ENCODE peak calls at places on chromosomes 11 and 22, in seven cellular contexts. H, Y, E, M, A, X and B are unnamed samples.

GRCh38 chr11:72685560-72686480 is 11.6 kb upstream of the PDE2A start:
- DNase-seq in H (peak), E (peak), Y (peak), M (peak), X (peak), A (no peak), B (peak)

GRCh38 chr11:9573775-9574555 is 495 bp downstream of the WEE1 start:
- DNase-seq in A (no peak), E (no peak), X (no peak), M (no peak), H (no peak), Y (peak), B (peak)

GRCh38 chr11:82683029-82683428 is 50.6 kb downstream of the FAM181B start:
- DNase-seq in X (no peak), H (no peak), M (no peak), A (no peak), Y (no peak), E (peak), B (no peak)

GRCh38 chr22:50459443-50460140 is 15.2 kb downstream of the SBF1 start:
- DNase-seq in E (no peak), X (no peak), M (no peak), A (no peak), Y (no peak), H (no peak), B (no peak)

GRCh38 chr11:105960252-105961245 is 61.5 kb downstream of the MSANTD4 start:
- DNase-seq in E (peak), A (no peak), H (no peak), X (no peak), M (no peak), Y (no peak), B (no peak)

GRCh38 chr11:58428021-58428420 is at the start of gene OR5B2:
- DNase-seq in H (no peak), X (no peak), Y (no peak), E (no peak), A (no peak), M (no peak), B (no peak)

GRCh38 chr11:8593935-8594909 is at the start of gene STK33:
- DNase-seq in X (peak), H (peak), M (no peak), E (peak), A (no peak), Y (peak), B (peak)

GRCh38 chr11:12943276-12943675 is 65.8 kb upstream of the RASSF10 start:
- DNase-seq in X (no peak), E (no peak), H (no peak), M (no peak), Y (no peak), A (no peak), B (no peak)

GRCh38 chr11:15148181-15148580 is 33.5 kb downstream of the INSC start:
- DNase-seq in E (no peak), X (peak), H (peak), A (no peak), M (no peak), Y (peak), B (no peak)

GRCh38 chr22:50139843-50140415 is 30.6 kb upstream of the PANX2 start:
- DNase-seq in M (no peak), H (no peak), X (no peak), A (no peak), Y (no peak), E (no peak), B (peak)

GRCh38 chr11:125514336-125515101 is 18.5 kb upstream of the FEZ1 start:
- DNase-seq in M (peak), A (no peak), Y (peak), E (no peak), X (peak), H (peak), B (peak)

GRCh38 chr11:83194284-83195175 is 1.0 kb downstream of the ANKRD42 start:
- DNase-seq in H (peak), X (peak), Y (peak), E (peak), M (peak), A (no peak), B (peak)

GRCh38 chr11:77821349-77821851 is 456 bp downstream of the AAMDC start:
- DNase-seq in A (no peak), X (peak), Y (peak), H (peak), M (peak), E (no peak), B (peak)

GRCh38 chr22:38346506-38346905 is 29.3 kb upstream of the CSNK1E start:
- DNase-seq in H (no peak), E (peak), M (no peak), Y (no peak), A (no peak), X (no peak), B (no peak)

GRCh38 chr11:73566977-73567755 is 30.7 kb downstream of the FAM168A start:
- DNase-seq in M (no peak), A (no peak), H (no peak), E (no peak), X (peak), Y (peak), B (peak)

GRCh38 chr11:47234669-47235075 is 13.9 kb downstream of the ACP2 start:
- DNase-seq in H (peak), Y (peak), M (no peak), X (peak), E (no peak), A (no peak), B (peak)

GRCh38 chr22:45129703-45130524 is 33.8 kb upstream of the NUP50 start:
- DNase-seq in Y (no peak), M (no peak), A (no peak), X (no peak), H (no peak), E (no peak), B (no peak)

DNA sequence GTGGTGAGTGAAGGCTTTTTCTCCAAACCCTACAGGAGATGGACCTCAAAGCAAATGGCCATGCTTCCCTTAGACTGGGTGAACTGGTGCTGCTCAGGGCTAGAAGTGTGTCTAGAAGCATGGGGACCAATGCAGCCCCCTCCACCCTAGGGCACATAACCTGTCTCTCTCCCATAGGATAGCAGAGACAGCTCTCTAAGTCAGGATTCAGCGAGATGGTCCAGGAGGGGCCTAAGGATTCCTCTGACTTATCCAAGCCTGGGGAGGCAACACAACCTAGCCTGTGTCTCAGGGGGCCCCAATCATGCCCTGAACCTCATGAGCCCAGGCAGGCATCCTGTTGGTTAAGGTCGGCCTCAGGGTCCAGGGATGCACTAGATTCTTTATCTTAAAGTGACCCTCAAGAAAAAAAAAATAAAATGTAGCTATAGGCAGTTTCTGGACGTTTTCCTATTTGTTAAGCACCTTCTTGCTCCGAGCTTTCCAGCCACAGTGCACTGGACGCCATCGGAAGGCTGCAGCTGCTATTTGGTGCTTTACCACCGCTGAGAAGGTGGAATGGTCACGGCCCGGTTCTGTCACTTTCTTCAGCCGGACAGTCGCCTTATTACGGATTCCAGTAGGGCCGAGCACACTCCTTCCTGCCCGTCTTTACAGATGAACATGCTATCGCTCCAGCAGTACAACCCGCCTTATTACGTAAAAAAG is 5.0 kb upstream of the CCND1 start:
- DNase-seq in A (no peak), M (no peak), Y (no peak), E (peak), H (no peak), X (no peak), B (no peak)
- H3K4me3 ChIP-seq in A (peak), M (peak), Y (peak), E (peak), H (peak), X (peak), B (peak)

GRCh38 chr11:69636512-69636866 is 4.5 kb upstream of the CCND1 start:
- DNase-seq in X (peak), A (peak), Y (peak), H (peak), M (peak), E (peak), B (peak)
- TF ChIP-seq CTCF in X (no peak), A (no peak), Y (no peak), H (no peak), M (no peak), E (no peak), B (no peak)

DNA sequence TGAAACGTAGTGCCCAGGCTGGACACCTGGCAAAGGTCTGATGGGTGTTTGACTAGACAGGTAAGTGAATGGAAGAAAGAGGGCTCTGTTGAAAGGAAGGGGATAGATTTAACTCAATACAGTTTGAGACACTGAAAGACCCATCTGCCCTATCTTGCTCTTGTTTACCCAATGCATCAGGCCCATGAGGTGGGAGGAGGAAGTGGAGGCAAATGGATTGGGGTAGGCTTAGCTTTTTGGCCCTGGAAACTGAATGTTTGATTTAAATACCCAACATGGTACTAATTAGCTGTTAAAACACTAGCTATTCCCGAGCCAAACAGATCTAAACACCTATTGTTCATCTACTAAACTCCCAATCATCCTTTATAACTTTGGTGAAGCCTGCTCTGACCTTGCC is 3.5 kb upstream of the UVRAG start:
- DNase-seq in Y (no peak), E (peak), X (no peak), M (no peak), H (no peak), A (no peak), B (no peak)
- H3K4me3 ChIP-seq in Y (no peak), E (peak), X (no peak), M (no peak), H (no peak), A (no peak), B (no peak)

DNA sequence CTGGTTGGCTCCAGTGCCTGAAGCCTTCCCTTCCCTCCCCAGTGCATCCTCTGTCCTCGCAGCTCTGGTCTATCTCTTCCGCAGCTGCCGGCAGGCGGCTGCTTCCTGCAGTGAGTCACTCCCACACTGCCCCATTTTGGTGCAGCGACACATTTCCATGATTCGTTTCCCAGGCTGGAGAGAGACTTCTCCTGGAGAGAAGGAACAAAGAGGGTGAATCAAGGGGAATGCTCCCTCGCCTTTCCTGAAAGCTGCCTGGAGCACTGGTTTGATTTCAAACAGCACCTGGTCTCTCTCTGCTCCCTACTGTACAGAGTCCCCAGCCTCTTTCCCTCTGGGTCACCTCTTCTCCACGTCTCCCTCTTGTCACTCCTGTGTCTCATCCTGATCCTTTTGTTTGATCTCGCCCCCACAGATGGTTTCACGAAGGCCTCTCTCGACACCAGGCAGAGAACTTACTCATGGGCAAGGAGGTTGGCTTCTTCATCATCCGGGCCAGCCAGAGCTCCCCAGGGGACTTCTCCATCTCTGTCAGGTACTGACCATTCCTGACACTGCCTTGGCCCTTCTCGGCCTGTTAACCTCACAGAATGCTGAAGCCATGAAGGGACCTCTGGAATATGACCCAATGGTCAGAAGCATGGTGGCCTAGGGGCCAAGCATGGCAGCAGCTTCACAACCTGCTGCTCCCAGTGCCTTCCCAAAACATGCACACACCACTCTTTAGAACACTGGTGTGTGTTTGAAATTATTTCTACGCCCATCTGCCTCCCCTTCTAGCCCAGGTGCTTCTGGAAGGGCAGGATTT is at the start of gene TMA7B:
- DNase-seq in M (no peak), Y (peak), E (peak), X (peak), A (no peak), H (peak), B (peak)
- TF ChIP-seq CTCF in M (no peak), Y (peak), E (peak), X (peak), A (peak), H (peak), B (peak)

GRCh38 chr11:6746086-6746618 is 25.6 kb downstream of the OR2AG2 start:
- DNase-seq in H (no peak), A (no peak), M (no peak), Y (peak), X (peak), E (no peak), B (peak)
- H3K4me3 ChIP-seq in H (no peak), A (no peak), M (no peak), Y (no peak), X (peak), E (no peak), B (no peak)

GRCh38 chr22:28600546-28601143 is 79.0 kb downstream of the TTC28 start:
- DNase-seq in A (peak), H (peak), X (peak), Y (peak), M (no peak), E (no peak), B (peak)
- TF ChIP-seq CTCF in A (peak), H (peak), X (peak), Y (no peak), M (peak), E (peak), B (peak)

DNA sequence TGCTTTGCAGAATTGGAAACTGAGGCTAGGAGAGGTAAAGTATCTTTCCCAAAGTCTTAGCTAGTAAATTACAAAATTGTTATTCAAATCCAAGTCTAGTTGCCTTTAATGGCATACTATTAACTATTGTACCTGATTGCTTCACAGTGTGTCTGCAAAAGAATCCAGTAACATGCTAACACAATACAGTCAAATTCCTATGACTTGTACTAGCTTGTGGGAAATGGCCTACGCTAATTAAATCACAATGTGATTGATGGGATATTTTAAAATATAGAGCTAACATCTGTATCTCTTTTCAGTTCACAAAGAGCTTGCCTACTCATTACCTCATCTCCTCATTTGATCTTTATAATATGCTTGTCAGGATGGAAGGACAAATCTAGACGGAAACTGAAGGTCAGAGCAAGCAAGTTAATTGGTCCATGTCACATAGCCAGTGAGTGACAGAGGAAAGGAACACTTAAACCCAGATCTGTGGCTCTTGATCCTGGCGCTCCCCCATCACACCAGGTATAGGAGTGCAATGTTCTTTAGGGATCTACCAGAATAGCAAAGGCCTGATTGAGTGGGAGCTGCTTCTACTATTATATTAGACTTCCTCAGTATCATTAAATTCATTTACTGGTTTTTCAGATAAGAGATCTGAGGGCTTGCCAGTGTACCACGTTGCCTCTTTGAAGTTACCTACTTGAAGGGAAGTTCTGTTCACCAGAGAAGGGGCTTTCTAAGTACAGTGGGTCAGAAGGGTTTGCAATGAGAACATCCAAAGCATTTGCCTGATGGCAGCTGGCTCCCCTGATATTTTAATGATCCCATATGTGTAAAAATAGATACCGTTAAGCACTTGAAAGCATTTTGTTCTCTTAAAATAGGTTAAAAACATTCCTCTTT is 213.6 kb upstream of the SESN3 start:
- DNase-seq in X (no peak), Y (no peak), M (no peak), H (no peak), E (no peak), A (no peak), B (no peak)
- H3K4me3 ChIP-seq in X (no peak), Y (no peak), M (no peak), H (no peak), E (no peak), A (no peak), B (no peak)

GRCh38 chr11:111852103-111852502 is 19.3 kb downstream of the ALG9 start:
- DNase-seq in E (no peak), Y (no peak), H (no peak), M (no peak), X (no peak), A (no peak), B (no peak)

GRCh38 chr11:111855506-111855905 is 15.9 kb downstream of the ALG9 start:
- DNase-seq in H (no peak), A (no peak), Y (no peak), E (no peak), X (no peak), M (no peak), B (no peak)

GRCh38 chr11:111849631-111850030 is 21.8 kb downstream of the ALG9 start:
- DNase-seq in M (no peak), A (no peak), Y (no peak), X (no peak), E (no peak), H (no peak), B (no peak)

GRCh38 chr11:111851067-111851466 is 20.3 kb downstream of the ALG9 start:
- DNase-seq in M (no peak), A (no peak), Y (no peak), E (no peak), H (no peak), X (no peak), B (no peak)

GRCh38 chr11:111851636-111852035 is 19.7 kb downstream of the ALG9 start:
- DNase-seq in M (no peak), X (peak), E (no peak), Y (peak), A (no peak), H (peak), B (peak)
- TF ChIP-seq CTCF in M (no peak), X (peak), E (peak), Y (peak), A (peak), H (peak), B (peak)

GRCh38 chr22:36252754-36253522 is at the start of gene APOL1:
- DNase-seq in A (no peak), E (no peak), M (peak), H (peak), X (peak), Y (peak), B (peak)

GRCh38 chr22:36257308-36257707 is 4.4 kb downstream of the APOL1 start:
- DNase-seq in M (no peak), A (no peak), X (no peak), E (no peak), Y (no peak), H (no peak), B (no peak)

GRCh38 chr22:36257948-36258674 is 5.2 kb downstream of the APOL1 start:
- DNase-seq in M (no peak), Y (no peak), A (no peak), X (no peak), E (no peak), H (no peak), B (no peak)

GRCh38 chr22:36256474-36256873 is 3.5 kb downstream of the APOL1 start:
- DNase-seq in E (no peak), M (no peak), A (no peak), H (no peak), X (no peak), Y (no peak), B (no peak)

DNA sequence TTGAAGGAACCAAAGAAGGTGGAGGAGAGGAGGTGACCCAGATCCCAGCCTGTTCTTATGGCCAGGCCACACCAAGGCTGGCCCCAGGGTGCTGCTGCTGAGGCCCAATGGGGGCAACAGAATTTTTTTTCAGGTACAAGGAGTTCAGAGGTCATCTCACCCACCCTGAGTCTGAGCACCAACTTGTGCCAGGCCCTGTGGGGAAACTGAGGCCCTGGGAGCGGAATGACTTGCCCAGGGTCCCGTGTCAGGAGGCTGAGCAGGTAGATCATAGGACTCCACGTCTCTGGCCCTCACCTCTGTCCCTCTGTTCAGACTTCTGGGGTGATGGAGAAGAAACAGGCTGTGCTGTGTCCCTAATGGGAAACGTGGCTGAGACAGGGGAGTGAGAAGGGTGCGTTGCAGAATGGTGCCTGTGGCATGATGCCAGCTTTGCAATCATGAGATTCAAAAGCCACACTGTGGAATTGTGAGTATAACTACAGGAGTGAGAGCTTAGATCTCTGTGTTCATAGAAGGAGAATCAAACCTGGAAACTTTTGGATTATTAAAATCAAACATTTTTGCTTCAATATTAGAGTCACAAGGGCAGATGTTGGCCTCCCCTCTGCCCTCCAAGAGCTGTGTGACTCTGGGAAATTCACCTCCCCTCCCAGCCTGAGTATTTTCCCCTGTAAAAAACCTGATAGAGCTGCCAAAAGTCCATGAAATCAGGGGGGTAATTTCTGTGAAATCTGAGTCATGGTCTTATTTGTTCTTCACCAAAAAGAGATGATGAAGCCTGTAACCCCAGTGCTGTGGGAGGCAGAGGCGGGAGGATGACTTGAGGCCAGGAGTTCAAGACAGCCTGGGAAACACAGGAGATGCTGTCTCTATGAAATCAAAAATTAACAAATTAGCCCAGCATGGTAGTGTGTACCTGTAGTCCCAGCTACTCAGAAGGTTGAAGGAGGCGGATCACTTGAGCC is 874 bp downstream of the APOL1 start:
- DNase-seq in A (no peak), X (peak), H (peak), E (no peak), Y (peak), M (peak), B (peak)
- H3K4me3 ChIP-seq in A (no peak), X (no peak), H (peak), E (no peak), Y (no peak), M (peak), B (no peak)

GRCh38 chr11:130913268-130913667 is 3.0 kb downstream of the SNX19 start:
- DNase-seq in E (no peak), M (no peak), H (no peak), Y (no peak), A (no peak), X (no peak), B (no peak)
- TF ChIP-seq CTCF in E (peak), M (no peak), H (no peak), Y (no peak), A (no peak), X (peak), B (no peak)